ENCODE peak calls at places on chromosomes 2 and 18, in nine cellular contexts. E, A, U, R, Y, G, I, K and V are unnamed samples.

GRCh38 chr2:134401789-134402188 is 147.9 kb downstream of the MGAT5 start:
- DNase-seq in E (no peak), Y (no peak), I (no peak), R (peak), G (no peak), K (no peak), A (no peak), U (no peak), V (peak)

GRCh38 chr2:157246212-157247067 is 11.1 kb upstream of the GALNT5 start:
- DNase-seq in G (no peak), Y (no peak), I (peak), R (peak), A (peak), U (no peak), K (no peak), E (no peak), V (peak)

GRCh38 chr2:37641582-37642111 is 29.8 kb downstream of the CDC42EP3 start:
- DNase-seq in U (no peak), Y (no peak), R (peak), K (no peak), G (no peak), E (no peak), A (no peak), I (no peak), V (no peak)

GRCh38 chr2:163775304-163775703 is 39.5 kb upstream of the FIGN start:
- DNase-seq in U (no peak), E (no peak), I (peak), A (no peak), Y (no peak), K (no peak), R (no peak), G (no peak), V (peak)

GRCh38 chr18:11081009-11081532 is 68.3 kb downstream of the PIEZO2 start:
- DNase-seq in K (no peak), E (no peak), I (no peak), U (no peak), R (no peak), A (no peak), Y (no peak), G (no peak), V (no peak)

GRCh38 chr2:191657977-191658376 is 20.0 kb upstream of the NABP1 start:
- DNase-seq in E (no peak), Y (no peak), R (peak), K (no peak), A (no peak), U (no peak), I (peak), G (no peak), V (peak)

GRCh38 chr2:10014418-10015190 is 28.7 kb upstream of the KLF11 start:
- DNase-seq in I (peak), E (no peak), R (no peak), Y (no peak), U (no peak), A (no peak), G (no peak), K (no peak), V (no peak)

GRCh38 chr18:46623541-46623940 is 33.5 kb downstream of the LOXHD1 start:
- DNase-seq in R (no peak), K (no peak), U (no peak), G (peak), Y (no peak), I (peak), E (peak), A (no peak), V (peak)

GRCh38 chr18:61738488-61738887 is 154.3 kb downstream of the RNF152 start:
- DNase-seq in Y (no peak), K (no peak), E (no peak), I (peak), G (peak), A (no peak), U (no peak), R (peak), V (peak)

GRCh38 chr2:96832751-96833507 is 10.9 kb downstream of the ANKRD23 start:
- DNase-seq in U (peak), R (no peak), A (peak), E (no peak), K (peak), G (no peak), Y (peak), I (peak), V (peak)

GRCh38 chr2:201233192-201234166 is 26.9 kb upstream of the CASP8 start:
- DNase-seq in K (no peak), I (peak), G (peak), E (no peak), U (peak), R (no peak), A (no peak), Y (peak), V (no peak)

GRCh38 chr2:121771976-121772742 is 16.7 kb downstream of the TSN start:
- DNase-seq in R (no peak), A (no peak), G (no peak), K (no peak), E (no peak), U (no peak), I (no peak), Y (no peak), V (peak)

GRCh38 chr2:241324775-241325174 is 9.1 kb downstream of the SEPTIN2 start:
- DNase-seq in K (no peak), G (peak), Y (no peak), E (no peak), U (no peak), A (no peak), I (no peak), R (no peak), V (no peak)

GRCh38 chr2:47751856-47752414 is 31.0 kb upstream of the MSH6 start:
- DNase-seq in R (no peak), G (no peak), U (no peak), E (no peak), I (no peak), A (no peak), K (no peak), Y (no peak), V (no peak)

GRCh38 chr2:201923991-201924390 is 109.7 kb upstream of the FZD7 start:
- DNase-seq in E (no peak), G (no peak), I (no peak), U (no peak), R (no peak), A (no peak), K (no peak), Y (no peak), V (no peak)

GRCh38 chr2:65724752-65725151 is 292.4 kb upstream of the SPRED2 start:
- DNase-seq in R (no peak), I (peak), U (no peak), K (no peak), A (no peak), G (no peak), Y (no peak), E (no peak), V (no peak)

GRCh38 chr18:74899554-74899953 is 301.9 kb downstream of the ZNF407 start:
- DNase-seq in G (no peak), R (no peak), U (no peak), Y (peak), E (no peak), I (peak), A (no peak), K (peak), V (no peak)

GRCh38 chr18:57574866-57575265 is 11.6 kb downstream of the FECH start:
- DNase-seq in G (no peak), R (no peak), Y (no peak), I (no peak), K (no peak), E (no peak), A (no peak), U (no peak), V (no peak)

GRCh38 chr2:10571057-10571456 is 118.7 kb downstream of the NOL10 start:
- DNase-seq in G (no peak), A (no peak), Y (no peak), R (no peak), U (no peak), K (no peak), E (no peak), I (no peak), V (no peak)

GRCh38 chr2:222174450-222174849 is 124.3 kb downstream of the PAX3 start:
- DNase-seq in Y (no peak), G (no peak), E (no peak), R (no peak), K (no peak), U (no peak), A (no peak), I (no peak), V (no peak)

GRCh38 chr18:67665266-67665665 is 148.7 kb upstream of the DSEL start:
- DNase-seq in E (no peak), K (no peak), U (no peak), Y (no peak), R (no peak), I (peak), G (no peak), A (peak), V (peak)

GRCh38 chr2:231563378-231563961 is 29.2 kb upstream of the TEX44 start:
- DNase-seq in I (peak), G (peak), K (peak), Y (peak), R (peak), A (no peak), E (peak), U (peak), V (peak)